ENCODE peak calls at places on chromosomes 7 and 10, in five cellular contexts. One of them, this sample, is unnamed.

GRCh38 chr10:62637249-62638061 is 167.1 kb upstream of the ADO start:
- DNase-seq in prostate gland: no peak
- DNase-seq in adrenal gland: peak
- DNase-seq in tibial nerve: no peak
- DNase-seq in ovary: no peak
- DNase-seq in this sample: no peak

GRCh38 chr10:49379596-49380410 is 16.1 kb downstream of the DRGX start:
- DNase-seq in prostate gland: no peak
- DNase-seq in adrenal gland: no peak
- DNase-seq in tibial nerve: no peak
- DNase-seq in ovary: no peak
- DNase-seq in this sample: no peak

GRCh38 chr7:17633099-17633498 is 307.2 kb downstream of the SNX13 start:
- DNase-seq in prostate gland: no peak
- DNase-seq in adrenal gland: no peak
- DNase-seq in tibial nerve: no peak
- DNase-seq in ovary: no peak
- DNase-seq in this sample: no peak

GRCh38 chr7:24549961-24550360 is 23.3 kb upstream of the PALS2 start:
- DNase-seq in prostate gland: no peak
- DNase-seq in adrenal gland: no peak
- DNase-seq in tibial nerve: no peak
- DNase-seq in ovary: no peak
- DNase-seq in this sample: no peak

GRCh38 chr7:17212188-17212587 is 86.3 kb upstream of the AHR start:
- DNase-seq in prostate gland: no peak
- DNase-seq in adrenal gland: no peak
- DNase-seq in tibial nerve: no peak
- DNase-seq in ovary: no peak
- DNase-seq in this sample: no peak

GRCh38 chr10:6069101-6069931 is 7.1 kb upstream of the IL2RA start:
- DNase-seq in prostate gland: no peak
- DNase-seq in adrenal gland: no peak
- DNase-seq in tibial nerve: no peak
- DNase-seq in ovary: no peak
- DNase-seq in this sample: no peak

GRCh38 chr10:10213237-10213636 is 804.4 kb upstream of the CELF2 start:
- DNase-seq in prostate gland: no peak
- DNase-seq in adrenal gland: no peak
- DNase-seq in tibial nerve: no peak
- DNase-seq in ovary: no peak
- DNase-seq in this sample: no peak

GRCh38 chr10:75422913-75423312 is 8.5 kb upstream of the LRMDA start:
- DNase-seq in prostate gland: no peak
- DNase-seq in adrenal gland: no peak
- DNase-seq in tibial nerve: no peak
- DNase-seq in ovary: no peak
- DNase-seq in this sample: no peak

GRCh38 chr7:118072893-118073674 is 110.9 kb upstream of the LSM8 start:
- DNase-seq in prostate gland: peak
- DNase-seq in adrenal gland: no peak
- DNase-seq in tibial nerve: no peak
- DNase-seq in ovary: no peak
- DNase-seq in this sample: no peak

GRCh38 chr7:6589151-6589828 is 531 bp upstream of the INTS15 start:
- DNase-seq in prostate gland: no peak
- DNase-seq in adrenal gland: no peak
- DNase-seq in tibial nerve: no peak
- DNase-seq in ovary: no peak
- DNase-seq in this sample: no peak

GRCh38 chr10:129658673-129659072 is 191.6 kb downstream of the MGMT start:
- DNase-seq in prostate gland: no peak
- DNase-seq in adrenal gland: no peak
- DNase-seq in tibial nerve: no peak
- DNase-seq in ovary: no peak
- DNase-seq in this sample: no peak

GRCh38 chr7:157432541-157432956 is 95.7 kb downstream of the DNAJB6 start:
- DNase-seq in prostate gland: peak
- DNase-seq in adrenal gland: no peak
- DNase-seq in tibial nerve: no peak
- DNase-seq in ovary: no peak
- DNase-seq in this sample: no peak

GRCh38 chr7:44796034-44796503 is 412 bp upstream of the PPIA start:
- DNase-seq in prostate gland: no peak
- DNase-seq in adrenal gland: no peak
- DNase-seq in tibial nerve: no peak
- DNase-seq in ovary: no peak
- DNase-seq in this sample: peak

GRCh38 chr7:45187946-45188411 is 30.4 kb downstream of the RAMP3 start:
- DNase-seq in prostate gland: no peak
- DNase-seq in adrenal gland: peak
- DNase-seq in tibial nerve: no peak
- DNase-seq in ovary: no peak
- DNase-seq in this sample: no peak

GRCh38 chr7:44212018-44212417 is 11.2 kb downstream of the YKT6 start:
- DNase-seq in prostate gland: no peak
- DNase-seq in adrenal gland: no peak
- DNase-seq in tibial nerve: no peak
- DNase-seq in ovary: no peak
- DNase-seq in this sample: no peak

GRCh38 chr7:139455789-139456188 is 27.7 kb downstream of the KLRG2 start:
- DNase-seq in prostate gland: no peak
- DNase-seq in adrenal gland: no peak
- DNase-seq in tibial nerve: no peak
- DNase-seq in ovary: no peak
- DNase-seq in this sample: no peak

GRCh38 chr10:121002586-121003205 is 151.5 kb downstream of the WDR11 start:
- DNase-seq in prostate gland: no peak
- DNase-seq in adrenal gland: no peak
- DNase-seq in tibial nerve: no peak
- DNase-seq in ovary: no peak
- DNase-seq in this sample: peak

GRCh38 chr10:36019749-36020148 is 377.7 kb upstream of the FZD8 start:
- DNase-seq in prostate gland: no peak
- DNase-seq in adrenal gland: no peak
- DNase-seq in tibial nerve: no peak
- DNase-seq in ovary: no peak
- DNase-seq in this sample: no peak

GRCh38 chr7:64174328-64174727 is 32.7 kb upstream of the ZNF735 start:
- DNase-seq in prostate gland: no peak
- DNase-seq in adrenal gland: no peak
- DNase-seq in tibial nerve: no peak
- DNase-seq in ovary: no peak
- DNase-seq in this sample: no peak

GRCh38 chr10:1957057-1957456 is 219.7 kb upstream of the ADARB2 start:
- DNase-seq in prostate gland: no peak
- DNase-seq in adrenal gland: no peak
- DNase-seq in tibial nerve: no peak
- DNase-seq in ovary: no peak
- DNase-seq in this sample: no peak

GRCh38 chr10:14532473-14533251 is 201.9 kb upstream of the FRMD4A start:
- DNase-seq in prostate gland: no peak
- DNase-seq in adrenal gland: peak
- DNase-seq in tibial nerve: no peak
- DNase-seq in ovary: no peak
- DNase-seq in this sample: peak

GRCh38 chr7:128835790-128836641 is 5.8 kb downstream of the FLNC start:
- DNase-seq in prostate gland: no peak
- DNase-seq in adrenal gland: no peak
- DNase-seq in tibial nerve: no peak
- DNase-seq in ovary: peak
- DNase-seq in this sample: no peak

GRCh38 chr7:1289681-1290261 is 57.1 kb downstream of the UNCX start:
- DNase-seq in prostate gland: no peak
- DNase-seq in adrenal gland: no peak
- DNase-seq in tibial nerve: no peak
- DNase-seq in ovary: no peak
- DNase-seq in this sample: no peak

GRCh38 chr7:901388-902154 is 25.2 kb downstream of the GET4 start:
- DNase-seq in prostate gland: no peak
- DNase-seq in adrenal gland: peak
- DNase-seq in tibial nerve: peak
- DNase-seq in ovary: peak
- DNase-seq in this sample: peak

GRCh38 chr7:139230484-139230773 is 608 bp upstream of the UBN2 start:
- DNase-seq in prostate gland: no peak
- DNase-seq in adrenal gland: no peak
- DNase-seq in tibial nerve: no peak
- DNase-seq in ovary: no peak
- DNase-seq in this sample: no peak

GRCh38 chr7:93968911-93969620 is 35.1 kb downstream of the BET1 start:
- DNase-seq in prostate gland: no peak
- DNase-seq in adrenal gland: no peak
- DNase-seq in tibial nerve: no peak
- DNase-seq in ovary: no peak
- DNase-seq in this sample: no peak

GRCh38 chr10:68628576-68629127 is 68.5 kb downstream of the TET1 start:
- DNase-seq in prostate gland: no peak
- DNase-seq in adrenal gland: no peak
- DNase-seq in tibial nerve: no peak
- DNase-seq in ovary: no peak
- DNase-seq in this sample: no peak

GRCh38 chr10:112835933-112836564 is 114.0 kb upstream of the TCF7L2 start:
- DNase-seq in prostate gland: no peak
- DNase-seq in adrenal gland: peak
- DNase-seq in tibial nerve: no peak
- DNase-seq in ovary: no peak
- DNase-seq in this sample: peak

GRCh38 chr7:50959991-50960390 is 177.3 kb upstream of the GRB10 start:
- DNase-seq in prostate gland: no peak
- DNase-seq in adrenal gland: no peak
- DNase-seq in tibial nerve: no peak
- DNase-seq in ovary: no peak
- DNase-seq in this sample: no peak

GRCh38 chr10:45460235-45460878 is 86.3 kb downstream of the ALOX5 start:
- DNase-seq in prostate gland: no peak
- DNase-seq in adrenal gland: no peak
- DNase-seq in tibial nerve: no peak
- DNase-seq in ovary: no peak
- DNase-seq in this sample: no peak

GRCh38 chr10:44572146-44572545 is 187.2 kb upstream of the CXCL12 start:
- DNase-seq in prostate gland: no peak
- DNase-seq in adrenal gland: no peak
- DNase-seq in tibial nerve: no peak
- DNase-seq in ovary: no peak
- DNase-seq in this sample: no peak

GRCh38 chr7:157423348-157423747 is 86.5 kb downstream of the DNAJB6 start:
- DNase-seq in prostate gland: no peak
- DNase-seq in adrenal gland: no peak
- DNase-seq in tibial nerve: no peak
- DNase-seq in ovary: no peak
- DNase-seq in this sample: no peak

GRCh38 chr7:67937717-67938191 is 941.1 kb downstream of the TYW1 start:
- DNase-seq in prostate gland: peak
- DNase-seq in adrenal gland: peak
- DNase-seq in tibial nerve: no peak
- DNase-seq in ovary: no peak
- DNase-seq in this sample: peak

GRCh38 chr7:76303057-76303828 is 770 bp downstream of the HSPB1 start:
- DNase-seq in prostate gland: peak
- DNase-seq in adrenal gland: peak
- DNase-seq in tibial nerve: peak
- DNase-seq in ovary: peak
- DNase-seq in this sample: peak
- TF ChIP-seq POLR2A in prostate gland: peak
- TF ChIP-seq POLR2A in adrenal gland: peak
- TF ChIP-seq POLR2A in tibial nerve: peak
- TF ChIP-seq POLR2A in ovary: peak
- TF ChIP-seq POLR2A in this sample: peak

GRCh38 chr10:3806603-3807002 is 21.6 kb upstream of the KLF6 start:
- DNase-seq in prostate gland: no peak
- DNase-seq in adrenal gland: no peak
- DNase-seq in tibial nerve: no peak
- DNase-seq in ovary: no peak
- DNase-seq in this sample: peak
- TF ChIP-seq POLR2A in prostate gland: no peak
- TF ChIP-seq POLR2A in adrenal gland: no peak
- TF ChIP-seq POLR2A in tibial nerve: no peak
- TF ChIP-seq POLR2A in ovary: no peak
- TF ChIP-seq POLR2A in this sample: no peak

DNA sequence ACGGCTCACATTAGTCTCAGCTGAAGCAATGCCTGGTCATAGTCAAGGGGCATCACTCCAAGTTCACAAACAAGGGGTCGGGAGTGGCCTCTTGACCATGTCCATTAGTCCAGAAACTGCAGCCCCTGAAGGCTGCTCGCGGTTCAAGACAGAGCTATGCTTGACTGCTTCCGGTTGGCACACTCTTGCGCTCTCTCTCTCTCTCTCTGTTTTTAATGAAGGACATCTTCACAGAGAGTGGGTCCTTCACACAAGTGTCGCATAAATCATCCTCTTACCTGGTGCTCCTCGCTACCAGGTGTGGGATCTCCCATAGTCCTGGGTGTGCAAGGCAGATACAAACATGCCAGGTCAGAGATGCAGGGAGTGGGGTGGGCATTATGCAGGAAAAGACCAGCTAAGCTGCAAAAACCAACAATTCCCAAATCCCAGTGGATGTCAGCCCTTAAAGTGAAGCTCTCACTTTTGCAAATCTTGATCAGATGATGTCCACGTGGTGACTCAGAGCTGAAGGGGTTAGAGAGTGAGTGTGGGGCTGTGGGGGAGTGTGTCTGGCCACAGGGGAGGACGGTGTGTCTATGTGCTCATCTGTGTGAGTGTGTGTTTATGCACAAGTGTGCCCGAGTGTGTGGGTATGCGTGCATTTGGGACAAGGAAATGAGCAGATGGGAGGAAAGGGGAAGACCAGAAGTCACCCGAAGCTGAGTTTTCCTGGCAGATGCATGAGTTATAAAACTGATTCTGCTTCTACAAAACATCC is 83.7 kb upstream of the PPP2R2D start:
- DNase-seq in prostate gland: no peak
- DNase-seq in adrenal gland: no peak
- DNase-seq in tibial nerve: no peak
- DNase-seq in ovary: no peak
- DNase-seq in this sample: no peak
- TF ChIP-seq POLR2A in prostate gland: no peak
- TF ChIP-seq POLR2A in adrenal gland: no peak
- TF ChIP-seq POLR2A in tibial nerve: no peak
- TF ChIP-seq POLR2A in ovary: no peak
- TF ChIP-seq POLR2A in this sample: no peak

DNA sequence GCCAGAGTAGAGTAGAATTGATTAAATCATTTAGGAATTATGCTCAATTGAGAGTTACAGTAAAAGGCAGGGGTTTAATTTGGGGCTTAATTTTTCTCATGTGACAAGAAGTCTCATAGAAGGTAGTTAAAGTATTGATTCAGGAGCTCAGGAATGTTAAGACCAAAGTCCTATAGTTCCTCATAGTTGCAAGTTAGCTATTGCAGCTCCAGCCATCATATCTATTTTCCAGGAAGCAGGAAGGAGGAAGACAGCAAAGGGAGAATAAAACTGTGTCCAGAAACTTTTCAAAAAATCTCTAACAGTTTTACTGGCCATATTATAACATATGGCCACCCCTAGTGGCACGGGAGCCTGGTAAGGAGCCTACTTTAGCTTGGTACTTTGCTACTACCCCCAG is 97.0 kb upstream of the RPA3 start:
- DNase-seq in prostate gland: no peak
- DNase-seq in adrenal gland: no peak
- DNase-seq in tibial nerve: no peak
- DNase-seq in ovary: no peak
- DNase-seq in this sample: no peak
- TF ChIP-seq POLR2A in prostate gland: no peak
- TF ChIP-seq POLR2A in adrenal gland: no peak
- TF ChIP-seq POLR2A in tibial nerve: no peak
- TF ChIP-seq POLR2A in ovary: no peak
- TF ChIP-seq POLR2A in this sample: no peak

GRCh38 chr7:55018361-55019328 is at the start of gene EGFR:
- DNase-seq in prostate gland: peak
- DNase-seq in adrenal gland: peak
- DNase-seq in tibial nerve: peak
- DNase-seq in ovary: peak
- DNase-seq in this sample: peak
- TF ChIP-seq POLR2A in prostate gland: peak
- TF ChIP-seq POLR2A in adrenal gland: peak
- TF ChIP-seq POLR2A in tibial nerve: peak
- TF ChIP-seq POLR2A in ovary: peak
- TF ChIP-seq POLR2A in this sample: peak